ENCODE peak calls at places on chromosomes 3 and 15, in ten cellular contexts. E is H9; C is lower lobe of right lung; O is esophagus squamous epithelium; T is sigmoid colon; F is neural progenitor cell; L is body of pancreas; W is A549; D is lung; A is CD4-positive, alpha-beta T cell. G is an unnamed sample.

GRCh38 chr3:183819831-183820230 is 5.5 kb downstream of the MAP6D1 start:
- DNase-seq in E (peak), C (no peak), O (no peak), T (no peak), F (no peak), L (no peak), W (no peak), D (no peak), A (no peak), G (no peak)

GRCh38 chr3:188323067-188323842 is 169.3 kb downstream of the LPP start:
- DNase-seq in E (no peak), C (no peak), O (no peak), T (no peak), F (no peak), L (peak), W (no peak), D (no peak), A (peak), G (no peak)

GRCh38 chr15:77009646-77010311 is 14.9 kb downstream of the PSTPIP1 start:
- DNase-seq in E (no peak), C (no peak), O (no peak), T (no peak), F (no peak), L (no peak), W (no peak), D (no peak), A (no peak), G (peak)

GRCh38 chr3:38130631-38131065 is 6.3 kb downstream of the ACAA1 start:
- DNase-seq in E (no peak), C (no peak), O (no peak), T (no peak), F (no peak), L (no peak), W (no peak), D (no peak), A (no peak), G (no peak)

GRCh38 chr3:40265181-40265580 is 44.3 kb upstream of the EIF1B start:
- DNase-seq in E (no peak), C (no peak), O (no peak), T (no peak), F (no peak), L (no peak), W (no peak), D (no peak), A (no peak), G (no peak)

GRCh38 chr15:98795980-98796379 is 147.6 kb downstream of the IGF1R start:
- DNase-seq in E (no peak), C (no peak), O (no peak), T (no peak), F (no peak), L (no peak), W (no peak), D (no peak), A (no peak), G (no peak)

GRCh38 chr3:40720863-40721262 is 196.1 kb downstream of the ZNF621 start:
- DNase-seq in E (no peak), C (no peak), O (no peak), T (no peak), F (peak), L (no peak), W (no peak), D (no peak), A (no peak), G (no peak)

GRCh38 chr3:186381424-186382216 is 19.6 kb upstream of the DGKG start:
- DNase-seq in E (no peak), C (no peak), O (no peak), T (no peak), F (no peak), L (no peak), W (no peak), D (no peak), A (no peak), G (no peak)

GRCh38 chr3:139546772-139547171 is 7.2 kb upstream of the RBP1 start:
- DNase-seq in E (no peak), C (no peak), O (no peak), T (no peak), F (no peak), L (peak), W (no peak), D (no peak), A (no peak), G (no peak)

GRCh38 chr3:5520237-5520636 is 332.7 kb downstream of the EDEM1 start:
- DNase-seq in E (no peak), C (no peak), O (no peak), T (no peak), F (no peak), L (no peak), W (no peak), D (no peak), A (no peak), G (no peak)

GRCh38 chr3:124260206-124260915 is 268.4 kb upstream of the ROPN1 start:
- DNase-seq in E (no peak), C (no peak), O (no peak), T (peak), F (no peak), L (peak), W (peak), D (peak), A (no peak), G (peak)

GRCh38 chr3:146161725-146162047 is 702 bp upstream of the PLOD2 start:
- DNase-seq in E (no peak), C (no peak), O (no peak), T (peak), F (peak), L (peak), W (no peak), D (peak), A (no peak), G (no peak)

GRCh38 chr3:63940389-63940757 is 28.2 kb upstream of the SCAANT1 start:
- DNase-seq in E (no peak), C (no peak), O (no peak), T (no peak), F (no peak), L (no peak), W (no peak), D (no peak), A (no peak), G (peak)

GRCh38 chr3:126664591-126665214 is 9.8 kb upstream of the TXNRD3 start:
- DNase-seq in E (peak), C (no peak), O (no peak), T (no peak), F (peak), L (no peak), W (no peak), D (no peak), A (no peak), G (no peak)

GRCh38 chr15:75832114-75832513 is 11.1 kb upstream of the UBE2Q2 start:
- DNase-seq in E (no peak), C (no peak), O (no peak), T (no peak), F (no peak), L (no peak), W (no peak), D (no peak), A (no peak), G (no peak)

GRCh38 chr15:71651750-71652186 is 158.6 kb upstream of the NR2E3 start:
- DNase-seq in E (peak), C (no peak), O (no peak), T (no peak), F (peak), L (no peak), W (peak), D (peak), A (no peak), G (peak)

GRCh38 chr15:85494035-85494793 is 113.8 kb downstream of the AKAP13 start:
- DNase-seq in E (no peak), C (no peak), O (no peak), T (no peak), F (peak), L (no peak), W (peak), D (no peak), A (no peak), G (peak)

GRCh38 chr3:173404156-173404555 is 6.6 kb downstream of the NLGN1 start:
- DNase-seq in E (no peak), C (no peak), O (no peak), T (no peak), F (no peak), L (no peak), W (no peak), D (no peak), A (no peak), G (no peak)

GRCh38 chr3:66140106-66140505 is 80.7 kb upstream of the SLC25A26 start:
- DNase-seq in E (no peak), C (no peak), O (no peak), T (no peak), F (no peak), L (no peak), W (no peak), D (no peak), A (no peak), G (no peak)

GRCh38 chr3:100189444-100189964 is 71.3 kb upstream of the TBC1D23 start:
- DNase-seq in E (no peak), C (no peak), O (no peak), T (no peak), F (no peak), L (no peak), W (no peak), D (no peak), A (no peak), G (no peak)

GRCh38 chr3:30324587-30324986 is 281.8 kb upstream of the TGFBR2 start:
- DNase-seq in E (no peak), C (no peak), O (no peak), T (no peak), F (no peak), L (no peak), W (peak), D (no peak), A (no peak), G (no peak)

GRCh38 chr3:35523838-35524237 is 115.5 kb upstream of the ARPP21 start:
- DNase-seq in E (no peak), C (no peak), O (no peak), T (no peak), F (no peak), L (no peak), W (no peak), D (no peak), A (no peak), G (no peak)

GRCh38 chr3:36494461-36495109 is 114.3 kb downstream of the STAC start:
- DNase-seq in E (no peak), C (peak), O (no peak), T (peak), F (no peak), L (peak), W (no peak), D (no peak), A (no peak), G (peak)

GRCh38 chr15:93005133-93005532 is 83.9 kb downstream of the RGMA start:
- DNase-seq in E (no peak), C (no peak), O (no peak), T (no peak), F (no peak), L (no peak), W (no peak), D (no peak), A (no peak), G (no peak)

GRCh38 chr15:92997821-92998220 is 91.2 kb downstream of the RGMA start:
- DNase-seq in E (no peak), C (no peak), O (no peak), T (no peak), F (no peak), L (no peak), W (no peak), D (no peak), A (no peak), G (no peak)

GRCh38 chr15:93001156-93001555 is 87.9 kb downstream of the RGMA start:
- DNase-seq in E (no peak), C (no peak), O (no peak), T (no peak), F (no peak), L (no peak), W (no peak), D (no peak), A (no peak), G (no peak)

DNA sequence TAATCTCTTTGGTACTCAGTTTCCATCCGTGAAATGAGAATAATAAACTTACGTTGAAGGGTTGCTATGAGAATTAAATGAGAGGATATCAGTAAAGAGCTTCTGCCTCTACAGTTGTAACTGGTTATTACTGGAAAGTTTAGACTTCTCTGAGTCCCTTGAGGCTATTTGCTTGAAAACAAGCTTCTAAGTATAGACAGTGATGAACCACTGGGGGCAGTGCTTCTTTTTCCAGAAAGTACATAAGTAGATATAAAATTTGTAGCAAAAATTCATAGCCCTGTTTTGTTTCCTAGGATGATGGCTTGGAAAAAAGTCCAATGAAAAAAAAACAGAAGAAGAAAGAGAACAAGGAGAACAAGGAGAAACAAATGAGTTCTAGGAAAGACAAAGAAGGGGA is 87.1 kb downstream of the RGMA start:
- DNase-seq in E (no peak), C (no peak), O (no peak), T (no peak), F (no peak), L (no peak), W (no peak), D (no peak), A (no peak), G (no peak)
- TF ChIP-seq CTCF in E (peak), C (no peak), O (no peak), T (no peak), F (peak), L (no peak), W (peak), D (no peak), A (no peak), G (peak)

GRCh38 chr3:109070232-109070631 is 47.7 kb downstream of the MORC1 start:
- DNase-seq in E (no peak), C (no peak), O (no peak), T (no peak), F (no peak), L (no peak), W (no peak), D (no peak), A (no peak), G (no peak)

GRCh38 chr3:109072208-109072607 is 45.7 kb downstream of the MORC1 start:
- DNase-seq in E (no peak), C (no peak), O (no peak), T (no peak), F (no peak), L (no peak), W (no peak), D (no peak), A (no peak), G (no peak)

GRCh38 chr3:109073116-109073515 is 44.8 kb downstream of the MORC1 start:
- DNase-seq in E (no peak), C (no peak), O (no peak), T (no peak), F (no peak), L (peak), W (no peak), D (no peak), A (no peak), G (no peak)

DNA sequence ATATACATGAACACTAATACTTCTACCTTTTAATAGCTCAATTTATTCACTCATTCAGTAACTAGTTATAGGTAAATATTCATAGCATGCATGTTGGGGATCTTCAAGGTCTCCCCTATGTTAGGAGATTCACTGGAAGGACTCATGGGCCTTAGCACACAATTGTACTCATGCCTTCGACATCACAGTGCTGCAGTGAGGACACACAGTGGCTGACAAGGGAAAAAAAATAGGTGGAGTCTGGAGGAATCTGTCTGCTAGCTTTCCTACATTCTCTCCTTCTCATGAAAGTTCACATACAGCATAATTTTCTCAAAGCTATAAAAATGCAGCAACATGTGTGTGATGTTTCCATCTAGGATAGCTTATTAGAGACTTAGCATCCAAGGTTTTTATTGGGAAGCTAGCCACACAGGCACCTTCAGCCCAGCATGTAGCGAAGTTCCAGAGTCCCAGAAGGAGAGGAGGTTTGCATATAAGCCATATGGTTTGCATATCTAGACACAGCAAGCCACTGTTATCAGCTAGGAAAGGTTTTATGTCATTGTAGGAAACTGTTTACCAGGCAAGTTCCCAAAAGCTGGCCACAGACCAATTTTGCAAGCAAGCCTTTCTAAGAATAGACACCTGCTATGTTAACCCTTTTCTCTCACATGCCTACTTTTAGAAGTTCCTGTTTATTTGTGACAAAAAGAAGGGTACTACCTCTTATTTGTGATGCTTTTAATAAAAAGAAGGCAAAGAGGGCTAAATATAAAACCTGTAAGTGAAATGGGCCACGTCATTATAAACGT is 46.4 kb downstream of the MORC1 start:
- DNase-seq in E (no peak), C (no peak), O (no peak), T (no peak), F (peak), L (peak), W (no peak), D (no peak), A (no peak), G (no peak)
- H3K27ac ChIP-seq in E (no peak), C (no peak), O (no peak), T (no peak), F (no peak), L (no peak), W (no peak), D (no peak), A (no peak), G (no peak)

DNA sequence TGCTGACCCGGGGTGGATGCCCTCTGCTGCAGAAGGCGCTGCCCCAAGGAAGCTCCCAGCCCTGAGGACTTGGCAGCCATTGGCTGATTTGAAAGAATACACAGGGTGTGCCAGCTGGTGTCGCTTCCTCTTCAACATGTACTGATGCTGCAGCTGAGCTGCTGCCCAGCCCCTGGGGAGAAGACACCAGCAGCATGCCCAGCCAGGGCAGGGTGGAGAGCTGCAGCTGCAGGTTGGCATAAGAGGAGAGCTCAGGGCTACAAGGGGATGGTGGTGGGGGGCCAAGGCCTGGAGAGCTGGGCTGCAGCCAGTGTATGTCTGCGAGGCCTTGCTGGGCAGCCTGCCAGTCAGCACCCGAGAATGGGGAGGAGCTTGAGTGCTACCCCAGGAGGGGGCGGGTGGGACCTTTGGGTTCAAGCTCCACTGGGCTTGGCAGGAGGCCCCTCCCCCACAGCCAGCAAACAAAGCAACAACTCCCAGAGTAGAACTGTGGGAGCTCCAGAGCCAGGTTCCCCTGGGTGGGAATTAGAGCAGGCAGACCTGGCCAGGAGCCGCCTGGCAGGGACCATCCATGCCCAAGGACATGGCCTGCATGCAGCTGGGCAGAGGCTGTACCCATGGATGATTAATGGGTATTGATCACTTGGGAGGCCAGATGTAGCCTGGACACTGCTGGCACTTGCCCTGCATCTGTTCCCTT is 9.2 kb upstream of the SEMA4B start:
- DNase-seq in E (no peak), C (peak), O (peak), T (peak), F (no peak), L (peak), W (no peak), D (peak), A (peak), G (peak)
- TF ChIP-seq CTCF in E (no peak), C (no peak), O (no peak), T (no peak), F (no peak), L (peak), W (no peak), D (no peak), A (no peak), G (peak)

GRCh38 chr3:170078620-170079281 is 41.0 kb downstream of the GPR160 start:
- DNase-seq in E (no peak), C (no peak), O (no peak), T (no peak), F (peak), L (peak), W (no peak), D (no peak), A (no peak), G (no peak)

GRCh38 chr3:170075425-170076091 is 37.8 kb downstream of the GPR160 start:
- DNase-seq in E (no peak), C (no peak), O (no peak), T (no peak), F (no peak), L (no peak), W (no peak), D (no peak), A (no peak), G (no peak)

GRCh38 chr3:170076715-170077238 is 39.0 kb downstream of the GPR160 start:
- DNase-seq in E (no peak), C (no peak), O (no peak), T (no peak), F (no peak), L (no peak), W (no peak), D (no peak), A (no peak), G (peak)

GRCh38 chr3:170079466-170080165 is 41.8 kb downstream of the GPR160 start:
- DNase-seq in E (no peak), C (no peak), O (no peak), T (no peak), F (no peak), L (no peak), W (no peak), D (no peak), A (no peak), G (no peak)

GRCh38 chr3:170077406-170077805 is 39.6 kb downstream of the GPR160 start:
- DNase-seq in E (no peak), C (no peak), O (no peak), T (no peak), F (peak), L (no peak), W (no peak), D (no peak), A (no peak), G (no peak)
- H3K27ac ChIP-seq in E (no peak), C (no peak), O (no peak), T (no peak), F (no peak), L (no peak), W (no peak), D (no peak), A (no peak), G (no peak)

GRCh38 chr3:155753038-155753647 is 8.3 kb upstream of the PLCH1 start:
- DNase-seq in E (no peak), C (no peak), O (no peak), T (no peak), F (peak), L (no peak), W (no peak), D (no peak), A (no peak), G (peak)
- TF ChIP-seq CTCF in E (peak), C (peak), O (no peak), T (no peak), F (peak), L (peak), W (peak), D (no peak), A (peak), G (peak)

GRCh38 chr15:60372223-60372622 is 25.6 kb downstream of the ANXA2 start:
- DNase-seq in E (no peak), C (no peak), O (no peak), T (no peak), F (no peak), L (no peak), W (no peak), D (no peak), A (no peak), G (no peak)

GRCh38 chr15:60369696-60370095 is 28.1 kb downstream of the ANXA2 start:
- DNase-seq in E (no peak), C (no peak), O (no peak), T (no peak), F (no peak), L (no peak), W (no peak), D (no peak), A (no peak), G (no peak)

GRCh38 chr15:60372756-60373155 is 25.0 kb downstream of the ANXA2 start:
- DNase-seq in E (no peak), C (no peak), O (no peak), T (no peak), F (no peak), L (no peak), W (no peak), D (no peak), A (no peak), G (no peak)

GRCh38 chr15:60370105-60370803 is 27.5 kb downstream of the ANXA2 start:
- DNase-seq in E (no peak), C (no peak), O (no peak), T (no peak), F (no peak), L (no peak), W (no peak), D (no peak), A (no peak), G (peak)

GRCh38 chr15:60370804-60371700 is 26.7 kb downstream of the ANXA2 start:
- DNase-seq in E (no peak), C (no peak), O (no peak), T (peak), F (no peak), L (peak), W (peak), D (peak), A (no peak), G (peak)
- H3K27ac ChIP-seq in E (no peak), C (peak), O (peak), T (peak), F (no peak), L (peak), W (peak), D (peak), A (no peak), G (peak)